ENCODE peak calls at places on chromosome 5, in eight cellular contexts. P is gastrocnemius medialis, M is neural progenitor cell, B is tibial artery, H is suprapubic skin, C is heart left ventricle, V is PC-9, W is iPS DF 6.9. F is an unnamed sample.

GRCh38 chr5:154486427-154486866 is 8.4 kb upstream of the HAND1 start:
- DNase-seq in P (no peak), M (no peak), B (no peak), H (peak; percentile 37), C (no peak), V (no peak), W (no peak), F (no peak)

GRCh38 chr5:154375331-154376008 is 70.3 kb upstream of the SAP30L start:
- DNase-seq in P (no peak), M (no peak), B (no peak), H (no peak), C (no peak), V (no peak), W (no peak), F (peak; percentile 37)

GRCh38 chr5:52690236-52690685 is 97.5 kb upstream of the ITGA1 start:
- DNase-seq in P (no peak), M (no peak), B (no peak), H (no peak), C (no peak), V (no peak), W (no peak), F (no peak)

GRCh38 chr5:116880150-116880549 is 305.5 kb upstream of the SEMA6A start:
- DNase-seq in P (no peak), M (no peak), B (no peak), H (no peak), C (no peak), V (no peak), W (no peak), F (no peak)

GRCh38 chr5:1666812-1667588 is 132.6 kb downstream of the MRPL36 start:
- DNase-seq in P (no peak), M (peak; percentile 88), B (no peak), H (no peak), C (no peak), V (peak; percentile 63), W (no peak), F (no peak)

GRCh38 chr5:37840036-37840909 is at the start of gene GDNF:
- DNase-seq in P (no peak), M (peak; percentile 70), B (no peak), H (no peak), C (no peak), V (no peak), W (no peak), F (no peak)

GRCh38 chr5:54832846-54833245 is 152.5 kb downstream of the ESM1 start:
- DNase-seq in P (no peak), M (no peak), B (no peak), H (no peak), C (no peak), V (no peak), W (no peak), F (no peak)

GRCh38 chr5:139495644-139496435 is 13.3 kb upstream of the STING1 start:
- DNase-seq in P (no peak), M (no peak), B (no peak), H (no peak), C (no peak), V (peak; percentile 31), W (no peak), F (no peak)

GRCh38 chr5:98606961-98607360 is 166.5 kb upstream of the RGMB start:
- DNase-seq in P (no peak), M (no peak), B (no peak), H (no peak), C (no peak), V (no peak), W (no peak), F (no peak)

GRCh38 chr5:135862744-135863143 is 28.3 kb downstream of the SLC25A48 start:
- DNase-seq in P (no peak), M (no peak), B (no peak), H (no peak), C (no peak), V (no peak), W (no peak), F (no peak)

GRCh38 chr5:97231025-97231636 is 48.1 kb upstream of the RIOK2 start:
- DNase-seq in P (no peak), M (peak; percentile 74), B (peak; percentile 31), H (no peak), C (no peak), V (no peak), W (peak; percentile 33), F (peak; percentile 82)

GRCh38 chr5:138950411-138951011 is 75.4 kb upstream of the LRRTM2 start:
- DNase-seq in P (no peak), M (no peak), B (peak; percentile 19), H (no peak), C (no peak), V (no peak), W (no peak), F (no peak)

GRCh38 chr5:76983468-76983867 is 30.6 kb downstream of the CRHBP start:
- DNase-seq in P (no peak), M (no peak), B (no peak), H (no peak), C (no peak), V (no peak), W (no peak), F (no peak)

GRCh38 chr5:127602896-127603470 is 45.9 kb upstream of the CTXN3 start:
- DNase-seq in P (no peak), M (no peak), B (no peak), H (no peak), C (no peak), V (no peak), W (no peak), F (no peak)

GRCh38 chr5:64827703-64828102 is 59.0 kb downstream of the CWC27 start:
- DNase-seq in P (no peak), M (no peak), B (no peak), H (no peak), C (no peak), V (no peak), W (no peak), F (no peak)

GRCh38 chr5:178163772-178164735 is 10.4 kb upstream of the NHP2 start:
- DNase-seq in P (peak; percentile 64), M (peak; percentile 90), B (peak; percentile 81), H (peak; percentile 92), C (peak; percentile 81), V (peak; percentile 89), W (peak; percentile 84), F (peak; percentile 80)
- H3K9me3 ChIP-seq in P (no peaks in the 10 kb centered on the region), M (no peaks in the 10 kb centered on the region), B (no peaks in the 10 kb centered on the region), H (no peaks in the 10 kb centered on the region), C (no peaks in the 10 kb centered on the region), V (no peaks in the 10 kb centered on the region), W (no peaks in the 10 kb centered on the region), F (no peaks in the 10 kb centered on the region)

GRCh38 chr5:180591249-180591887 is at the start of gene SCGB3A1:
- DNase-seq in P (no peak), M (peak; percentile 31), B (no peak), H (no peak), C (no peak), V (no peak), W (no peak), F (no peak)

GRCh38 chr5:180593446-180594206 is 2.3 kb upstream of the SCGB3A1 start:
- DNase-seq in P (no peak), M (no peak), B (no peak), H (no peak), C (no peak), V (no peak), W (no peak), F (no peak)

GRCh38 chr5:180589771-180590542 is 1.3 kb downstream of the SCGB3A1 start:
- DNase-seq in P (no peak), M (peak; percentile 24), B (no peak), H (no peak), C (no peak), V (no peak), W (no peak), F (no peak)

GRCh38 chr5:180592176-180592575 is 877 bp upstream of the SCGB3A1 start:
- DNase-seq in P (no peak), M (no peak), B (no peak), H (no peak), C (no peak), V (no peak), W (no peak), F (no peak)

DNA sequence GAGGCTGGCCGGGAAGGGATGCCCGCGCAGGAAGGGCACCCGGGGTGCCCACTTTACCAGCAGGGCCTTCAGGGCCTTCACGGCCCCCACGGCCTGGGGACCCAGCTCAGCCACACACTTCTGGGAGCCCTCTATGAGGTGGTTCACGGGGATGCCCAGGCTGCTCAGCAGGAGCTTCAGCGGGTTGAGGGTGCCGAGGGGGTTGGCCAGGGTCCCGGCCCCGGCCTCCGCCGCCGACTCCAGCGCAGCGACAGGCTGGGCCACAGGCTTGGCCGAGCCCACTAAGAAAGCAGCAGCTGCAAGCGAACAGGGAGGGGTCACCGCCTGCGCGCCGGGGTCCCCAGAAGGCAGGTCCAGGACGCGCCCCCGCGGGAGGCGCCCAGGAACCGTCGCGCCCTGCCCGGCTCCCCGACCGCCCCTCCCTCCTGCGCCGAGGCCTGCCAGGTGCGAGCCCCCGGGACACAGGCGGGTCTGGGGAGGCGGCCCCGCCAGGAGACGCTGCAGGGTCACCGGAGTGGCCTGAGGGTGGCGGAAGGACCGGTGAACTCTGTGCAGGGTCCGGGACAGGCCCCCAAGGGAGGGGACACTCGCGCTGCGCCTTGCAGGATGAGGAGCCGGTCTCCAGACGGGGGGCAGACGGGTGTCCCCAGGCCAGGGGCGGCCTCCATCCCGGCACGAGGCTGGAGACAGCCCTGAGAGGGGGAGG is 603 bp downstream of the SCGB3A1 start:
- DNase-seq in P (no peak), M (peak; percentile 61), B (no peak), H (no peak), C (no peak), V (no peak), W (no peak), F (no peak)
- H3K4me3 ChIP-seq in P (peak overlapping the region; percentile 28), M (peak overlapping the region; percentile 56), B (peak overlapping the region; percentile 20), H (peak overlapping the region; percentile 34), C (peak overlapping the region; percentile 46), V (no peak overlapping the region), W (peak overlapping the region; percentile 24), F (no peak overlapping the region)

GRCh38 chr5:175921066-175921730 is 46.9 kb downstream of the THOC3 start:
- DNase-seq in P (no peak), M (peak; percentile 63), B (no peak), H (no peak), C (no peak), V (no peak), W (no peak), F (no peak)
- H3K9me3 ChIP-seq in P (no peaks in the 10 kb centered on the region), M (no peaks in the 10 kb centered on the region), B (no peaks in the 10 kb centered on the region), H (no peaks in the 10 kb centered on the region), C (no peaks in the 10 kb centered on the region), V (no peaks in the 10 kb centered on the region), W (no peaks in the 10 kb centered on the region), F (no peaks in the 10 kb centered on the region)

GRCh38 chr5:41789434-41789833 is 80.8 kb downstream of the OXCT1 start:
- DNase-seq in P (no peak), M (no peak), B (no peak), H (no peak), C (no peak), V (no peak), W (no peak), F (no peak)
- H3K4me3 ChIP-seq in P (no peak overlapping the region), M (no peak overlapping the region), B (no peak overlapping the region), H (no peak overlapping the region), C (no peak overlapping the region), V (no peak overlapping the region), W (no peak overlapping the region), F (no peak overlapping the region)

DNA sequence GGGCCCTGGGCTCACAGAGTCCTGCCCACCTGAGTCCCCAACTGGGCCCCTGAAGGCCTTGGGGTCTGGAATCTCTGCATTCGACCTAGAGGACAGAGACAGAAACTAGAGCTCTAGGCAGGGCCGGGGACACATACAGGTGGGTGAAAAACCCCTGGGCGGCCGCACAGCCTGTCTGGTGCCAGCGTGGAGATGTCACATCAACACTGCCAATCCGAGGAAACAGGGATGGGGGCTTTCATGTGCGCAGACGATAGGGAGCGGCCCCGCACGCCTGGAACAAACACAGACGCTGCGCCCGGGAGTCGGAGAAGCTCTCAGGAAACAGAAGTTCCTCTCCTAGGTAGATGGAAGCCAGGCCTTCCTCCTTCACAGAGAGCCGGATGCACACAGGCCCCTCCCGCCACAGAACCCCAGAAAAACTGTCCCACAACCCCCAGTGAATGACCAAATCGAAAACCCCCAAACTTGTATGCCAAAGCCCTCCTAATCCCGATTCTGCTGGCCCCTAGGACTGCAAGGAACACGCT is 1.8 kb downstream of the GRM6 start:
- DNase-seq in P (no peak), M (no peak), B (no peak), H (no peak), C (no peak), V (no peak), W (no peak), F (no peak)
- H3K9me3 ChIP-seq in P (no peaks in the 10 kb centered on the region), M (no peaks in the 10 kb centered on the region), B (peaks cover 4% of the 10 kb centered on the region), H (peaks cover 5% of the 10 kb centered on the region), C (peaks cover 11% of the 10 kb centered on the region), V (no peaks in the 10 kb centered on the region), W (peaks cover under 1% of the 10 kb centered on the region), F (no peaks in the 10 kb centered on the region)